ENCODE peak calls at places on chromosomes 16 and 17, in seven cellular contexts. N is CD8-positive, alpha-beta T cell; F is NB4; Z is activated effector memory CD4-positive, alpha-beta T cell treated with anti-CD3 and anti-CD28 coated beads, Interleukin-2, amount 50 U/mL, for 16 hours; Y is endothelial cell; M is astrocyte of the hippocampus; K is choroid plexus epithelial cell. C is an unnamed sample.

GRCh38 chr16:24986512-24987303 is 28.5 kb downstream of the ARHGAP17 start:
- DNase-seq in N (no peak), F (peak), Z (no peak), Y (no peak), M (peak), K (peak), C (peak)

GRCh38 chr17:43832168-43832975 is 574 bp downstream of the MPP3 start:
- DNase-seq in N (no peak), F (no peak), Z (peak), Y (peak), M (peak), K (peak), C (peak)

GRCh38 chr16:58850019-58850626 is 116.0 kb upstream of the GOT2 start:
- DNase-seq in N (no peak), F (no peak), Z (no peak), Y (no peak), M (no peak), K (no peak), C (no peak)

GRCh38 chr16:77660311-77660710 is 62.0 kb upstream of the NUDT7 start:
- DNase-seq in N (no peak), F (peak), Z (no peak), Y (peak), M (peak), K (peak), C (peak)

GRCh38 chr17:74125160-74125559 is 78.3 kb upstream of the RPL38 start:
- DNase-seq in N (no peak), F (no peak), Z (peak), Y (no peak), M (no peak), K (no peak), C (no peak)

GRCh38 chr17:15946611-15947120 is 1.7 kb downstream of the ADORA2B start:
- DNase-seq in N (no peak), F (no peak), Z (peak), Y (no peak), M (peak), K (no peak), C (no peak)

GRCh38 chr17:17561408-17562144 is 29.9 kb downstream of the PEMT start:
- DNase-seq in N (no peak), F (no peak), Z (no peak), Y (no peak), M (no peak), K (no peak), C (no peak)

GRCh38 chr16:20944861-20945390 is 44.4 kb downstream of the LYRM1 start:
- DNase-seq in N (peak), F (peak), Z (peak), Y (no peak), M (peak), K (peak), C (peak)

GRCh38 chr16:86508947-86509758 is 1.2 kb upstream of the FOXF1 start:
- DNase-seq in N (no peak), F (peak), Z (no peak), Y (no peak), M (peak), K (peak), C (no peak)

GRCh38 chr17:69058165-69058564 is 2.6 kb downstream of the ABCA9 start:
- DNase-seq in N (no peak), F (peak), Z (no peak), Y (no peak), M (no peak), K (no peak), C (peak)

GRCh38 chr16:2785101-2785991 is 2.0 kb downstream of the PRSS33 start:
- DNase-seq in N (no peak), F (peak), Z (peak), Y (no peak), M (peak), K (no peak), C (peak)

GRCh38 chr17:48546187-48546923 is 1.4 kb upstream of the HOXB2 start:
- DNase-seq in N (no peak), F (no peak), Z (no peak), Y (peak), M (peak), K (no peak), C (no peak)

GRCh38 chr16:1108299-1109252 is 12.5 kb upstream of the C1QTNF8 start:
- DNase-seq in N (no peak), F (no peak), Z (no peak), Y (no peak), M (peak), K (no peak), C (no peak)